ENCODE peak calls at places on chromosome 12, in ten cellular contexts. N is trophoblast cell; L is heart left ventricle; F is astrocyte; Y is HCT116; H is pancreas; V is kidney; O is neuronal stem cell; Q is CD8-positive, alpha-beta T cell; K is left ventricle myocardium inferior. D is an unnamed sample.

GRCh38 chr12:100555722-100556121 is 17.8 kb upstream of the GAS2L3 start:
- DNase-seq in F (no peak), Y (no peak), H (no peak), V (no peak), Q (no peak), L (no peak), O (no peak), K (no peak), N (no peak), D (no peak)

GRCh38 chr12:66107451-66107915 is 23.1 kb downstream of the LLPH start:
- DNase-seq in O (peak; percentile 92), N (peak; percentile 87), K (no peak), L (peak; percentile 37), F (peak; percentile 80), Y (peak; percentile 93), Q (peak; percentile 58), V (no peak), H (no peak), D (no peak)

GRCh38 chr12:95582230-95583058 is 31.2 kb upstream of the USP44 start:
- DNase-seq in Q (no peak), H (no peak), N (no peak), Y (peak; percentile 51), F (peak; percentile 22), K (no peak), L (no peak), V (no peak), O (no peak), D (no peak)

GRCh38 chr12:58959639-58960300 is 39.5 kb upstream of the LRIG3 start:
- DNase-seq in O (no peak), N (no peak), Q (no peak), Y (no peak), L (no peak), F (peak; percentile 11), V (no peak), K (no peak), H (no peak), D (no peak)

GRCh38 chr12:25855716-25856115 is 102.8 kb upstream of the RASSF8 start:
- DNase-seq in K (no peak), N (peak; percentile 44), L (no peak), V (no peak), O (no peak), Y (no peak), H (no peak), F (peak; percentile 52), Q (no peak), D (no peak)

GRCh38 chr12:22312336-22312735 is 22.2 kb downstream of the ST8SIA1 start:
- DNase-seq in V (no peak), F (peak; percentile 92), K (peak; percentile 53), H (no peak), L (peak; percentile 55), O (no peak), Q (no peak), Y (no peak), N (no peak), D (no peak)

GRCh38 chr12:48601013-48601756 is 31.3 kb upstream of the LALBA start:
- DNase-seq in K (no peak), L (no peak), V (no peak), F (peak; percentile 20), Q (no peak), H (no peak), N (no peak), Y (no peak), O (peak; percentile 26), D (no peak)

GRCh38 chr12:5044420-5045295 is 979 bp downstream of the KCNA5 start:
- DNase-seq in O (no peak), Q (no peak), H (no peak), L (no peak), Y (no peak), N (no peak), K (no peak), V (no peak), F (no peak), D (no peak)

GRCh38 chr12:69966409-69966808 is 141.4 kb downstream of the MYRFL start:
- DNase-seq in O (no peak), K (peak; percentile 50), Y (peak; percentile 65), V (no peak), Q (no peak), N (peak; percentile 22), H (no peak), L (peak; percentile 56), F (peak; percentile 61), D (no peak)

DNA sequence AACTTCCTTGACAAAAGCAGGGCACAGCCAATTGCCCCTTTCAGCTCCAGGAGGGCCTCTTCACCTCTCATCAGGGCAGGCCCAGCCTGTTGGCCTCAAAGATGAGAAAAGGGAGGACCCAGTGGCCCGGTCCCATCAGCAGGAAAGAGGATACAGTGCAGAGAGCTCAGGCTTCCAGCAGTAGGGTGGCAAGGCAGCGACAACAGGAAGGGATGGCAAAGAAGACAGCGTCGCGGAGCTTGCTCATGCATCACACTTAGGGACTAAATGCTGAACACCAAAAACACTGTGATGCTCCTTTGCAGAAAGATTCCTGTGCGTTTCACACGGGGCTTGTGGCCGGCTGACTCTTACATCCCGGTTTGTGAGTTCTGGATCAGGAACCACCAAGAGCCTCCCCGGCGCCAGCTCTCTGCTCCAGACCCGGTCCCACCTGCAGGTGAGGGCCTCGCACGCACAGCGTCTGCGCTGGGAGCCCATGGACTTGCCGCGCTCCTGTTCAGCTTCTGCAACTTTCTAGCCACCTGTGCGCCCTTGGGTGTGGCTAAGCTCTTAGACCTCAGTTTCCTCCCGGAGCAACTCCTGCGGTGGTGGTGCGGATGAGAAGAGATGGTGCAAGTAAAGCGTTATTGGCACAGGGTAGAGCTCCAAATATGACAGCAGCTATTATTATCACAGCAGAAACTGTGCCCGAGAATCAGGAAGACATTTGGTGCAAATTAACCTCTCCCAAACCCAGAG is 15.3 kb upstream of the BCL7A start:
- DNase-seq in K (no peak), N (no peak), L (no peak), H (no peak), Q (peak; percentile 18), Y (no peak), O (no peak), F (no peak), V (peak; percentile 57), D (no peak)
- H3K4me3 ChIP-seq in K (no peak overlapping the region), N (no peak overlapping the region), L (no peak overlapping the region), H (no peak overlapping the region), Q (no peak overlapping the region), Y (no peak overlapping the region), O (no peak overlapping the region), F (no peak overlapping the region), V (no peak overlapping the region), D (no peak overlapping the region)

GRCh38 chr12:122199484-122200355 is 3.8 kb upstream of the B3GNT4 start:
- DNase-seq in H (no peak), Y (no peak), N (no peak), K (no peak), O (no peak), V (no peak), Q (no peak), L (no peak), F (no peak), D (no peak)

GRCh38 chr12:122200541-122201175 is 2.9 kb upstream of the B3GNT4 start:
- DNase-seq in O (no peak), F (no peak), K (no peak), L (no peak), Y (no peak), V (peak; percentile 68), Q (no peak), N (no peak), H (no peak), D (no peak)

GRCh38 chr12:122202017-122202416 is 1.5 kb upstream of the B3GNT4 start:
- DNase-seq in O (no peak), Q (no peak), F (no peak), L (no peak), H (no peak), V (no peak), N (no peak), K (no peak), Y (no peak), D (no peak)

GRCh38 chr12:122203301-122203967 is at the start of gene B3GNT4:
- DNase-seq in K (peak; percentile 51), H (peak; percentile 70), N (peak; percentile 49), O (no peak), V (peak; percentile 87), F (peak; percentile 17), Y (peak; percentile 32), L (peak; percentile 44), Q (peak; percentile 75), D (no peak)

DNA sequence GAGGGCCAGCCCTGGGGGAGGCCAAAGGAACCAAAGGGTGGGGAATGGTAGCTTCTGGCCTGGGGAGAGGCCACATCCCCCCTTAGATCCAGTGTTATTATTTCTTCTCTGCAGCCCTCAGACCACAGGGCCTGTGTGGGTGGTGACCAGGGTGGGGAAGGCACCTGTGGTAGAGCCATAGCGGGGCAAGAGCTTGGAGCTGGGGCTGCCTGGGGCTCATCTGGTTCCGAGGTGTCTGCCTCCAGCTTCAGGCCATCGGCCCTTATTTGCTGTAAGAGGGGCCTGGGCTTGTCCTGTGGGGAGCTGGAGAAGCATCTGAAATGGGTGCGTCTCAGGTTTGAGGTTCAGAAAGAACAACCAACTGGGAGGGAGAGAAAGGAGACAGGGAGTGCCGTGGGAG is 2.1 kb upstream of the B3GNT4 start:
- DNase-seq in O (no peak), Q (no peak), K (no peak), V (no peak), F (no peak), Y (no peak), L (no peak), H (no peak), N (no peak), D (no peak)
- H3K27ac ChIP-seq in O (no peak overlapping the region), Q (no peak overlapping the region), K (no peak overlapping the region), V (no peak overlapping the region), F (no peak overlapping the region), Y (no peak overlapping the region), L (no peak overlapping the region), H (no peak overlapping the region), N (no peak overlapping the region), D (no peak overlapping the region)

DNA sequence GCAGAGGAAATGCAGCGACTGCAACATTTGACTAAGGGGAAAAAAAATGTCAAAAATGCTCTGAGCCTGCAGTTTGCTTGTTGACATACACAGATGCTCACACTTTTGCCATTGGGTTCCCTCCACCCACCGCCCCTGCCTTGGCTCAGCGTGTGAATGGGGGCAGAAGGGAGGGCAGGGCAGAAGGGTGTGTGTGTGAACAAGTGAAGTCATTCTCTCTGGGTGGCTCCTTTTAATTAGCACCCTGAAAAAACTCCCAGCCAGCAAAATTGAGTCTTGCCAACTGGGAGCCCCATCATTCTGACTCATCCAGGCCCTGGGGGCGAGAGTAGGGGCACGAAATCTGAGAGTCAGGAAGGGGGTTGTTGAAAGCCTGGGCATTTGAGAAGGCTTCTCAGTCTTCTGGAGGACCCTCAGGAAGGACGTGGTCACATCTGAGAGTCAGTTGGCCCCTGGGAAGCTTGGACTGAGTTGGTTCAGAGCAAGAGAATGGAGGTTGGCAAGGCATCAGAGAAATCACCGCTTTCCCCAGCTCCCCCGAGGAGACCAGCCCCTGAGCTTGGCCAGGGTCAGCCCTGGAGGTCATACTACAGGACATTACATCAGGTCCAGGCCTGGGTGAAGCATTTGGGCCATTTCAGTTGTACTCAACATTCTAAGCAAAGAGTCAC is 22.6 kb upstream of the KRT78 start:
- DNase-seq in V (peak; percentile 83), K (no peak), H (no peak), Y (no peak), Q (no peak), F (peak; percentile 71), L (no peak), O (no peak), N (peak; percentile 63), D (peak; percentile 59)
- H3K4me1 ChIP-seq in V (peaks cover 5% of the 10 kb centered on the region), K (peaks cover 40% of the 10 kb centered on the region), H (peaks cover 9% of the 10 kb centered on the region), Y (peaks cover 53% of the 10 kb centered on the region), Q (peaks cover 33% of the 10 kb centered on the region), F (peaks cover 42% of the 10 kb centered on the region), L (peaks cover 24% of the 10 kb centered on the region), O (no peaks in the 10 kb centered on the region), N (peaks cover 39% of the 10 kb centered on the region), D (peaks cover 19% of the 10 kb centered on the region)

DNA sequence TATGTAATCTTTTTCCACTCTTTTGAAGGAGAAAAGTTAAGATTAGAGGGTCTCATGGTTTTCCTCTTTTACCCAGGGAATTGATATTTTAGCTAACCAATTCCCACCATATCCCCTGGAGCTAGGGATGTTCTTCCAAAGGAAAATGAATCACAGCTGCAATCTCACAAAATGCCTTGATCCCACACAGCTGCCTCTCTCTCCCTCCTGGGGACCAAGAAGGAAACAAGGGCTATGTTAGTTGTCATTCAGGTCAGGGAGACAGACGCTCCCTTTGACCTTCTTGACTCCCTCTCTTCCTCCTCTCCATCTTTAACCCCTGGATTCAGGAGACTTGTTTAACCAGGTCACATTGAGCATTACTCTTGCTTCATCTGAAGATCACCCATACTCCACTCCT is 9.5 kb downstream of the DCN start:
- DNase-seq in H (no peak), F (no peak), Y (no peak), L (peak; percentile 29), N (no peak), V (no peak), Q (no peak), K (no peak), O (no peak), D (no peak)
- H3K4me3 ChIP-seq in H (no peak overlapping the region), F (no peak overlapping the region), Y (no peak overlapping the region), L (peak overlapping the region; percentile 12), N (no peak overlapping the region), V (no peak overlapping the region), Q (no peak overlapping the region), K (peak overlapping the region; percentile 56), O (no peak overlapping the region), D (peak overlapping the region; percentile 53)